ENCODE peak calls at places on chromosome 7, in ten cellular contexts. One of them, this sample, is unnamed. For H3K9me3, the result is how much of the 10 kb centered on the place peaks cover.

GRCh38 chr7:64875258-64875657 is 27.8 kb upstream of the ZNF273 start:
- DNase-seq in spleen: no peak
- DNase-seq in ascending aorta: no peak
- DNase-seq in testis: no peak
- DNase-seq in heart right ventricle: no peak
- DNase-seq in tibial artery: peak
- DNase-seq in right atrium auricular region: no peak
- DNase-seq in H9: no peak
- DNase-seq in tibial nerve: no peak
- DNase-seq in pancreas: no peak
- DNase-seq in this sample: no peak

GRCh38 chr7:10724449-10724848 is 249.2 kb upstream of the PHF14 start:
- DNase-seq in spleen: no peak
- DNase-seq in ascending aorta: no peak
- DNase-seq in testis: no peak
- DNase-seq in heart right ventricle: no peak
- DNase-seq in tibial artery: no peak
- DNase-seq in right atrium auricular region: no peak
- DNase-seq in H9: no peak
- DNase-seq in tibial nerve: no peak
- DNase-seq in pancreas: no peak
- DNase-seq in this sample: no peak

GRCh38 chr7:25615005-25615404 is 386.7 kb upstream of the NPVF start:
- DNase-seq in spleen: no peak
- DNase-seq in ascending aorta: no peak
- DNase-seq in testis: no peak
- DNase-seq in heart right ventricle: no peak
- DNase-seq in tibial artery: no peak
- DNase-seq in right atrium auricular region: no peak
- DNase-seq in H9: no peak
- DNase-seq in tibial nerve: no peak
- DNase-seq in pancreas: no peak
- DNase-seq in this sample: no peak

GRCh38 chr7:74627699-74628411 is 29.7 kb upstream of the GTF2I start:
- DNase-seq in spleen: no peak
- DNase-seq in ascending aorta: no peak
- DNase-seq in testis: peak
- DNase-seq in heart right ventricle: peak
- DNase-seq in tibial artery: no peak
- DNase-seq in right atrium auricular region: no peak
- DNase-seq in H9: peak
- DNase-seq in tibial nerve: peak
- DNase-seq in pancreas: peak
- DNase-seq in this sample: no peak

GRCh38 chr7:128453836-128454804 is 1.6 kb upstream of the HILPDA start:
- DNase-seq in spleen: peak
- DNase-seq in ascending aorta: peak
- DNase-seq in testis: peak
- DNase-seq in heart right ventricle: peak
- DNase-seq in tibial artery: peak
- DNase-seq in right atrium auricular region: peak
- DNase-seq in H9: peak
- DNase-seq in tibial nerve: peak
- DNase-seq in pancreas: peak
- DNase-seq in this sample: no peak

GRCh38 chr7:137996386-137996851 is 5.5 kb downstream of the CREB3L2 start:
- DNase-seq in spleen: no peak
- DNase-seq in ascending aorta: no peak
- DNase-seq in testis: no peak
- DNase-seq in heart right ventricle: peak
- DNase-seq in tibial artery: no peak
- DNase-seq in right atrium auricular region: peak
- DNase-seq in H9: no peak
- DNase-seq in tibial nerve: no peak
- DNase-seq in pancreas: no peak
- DNase-seq in this sample: no peak

GRCh38 chr7:48084727-48085432 is 4.2 kb upstream of the UPP1 start:
- DNase-seq in spleen: peak
- DNase-seq in ascending aorta: peak
- DNase-seq in testis: peak
- DNase-seq in heart right ventricle: peak
- DNase-seq in tibial artery: peak
- DNase-seq in right atrium auricular region: peak
- DNase-seq in H9: no peak
- DNase-seq in tibial nerve: peak
- DNase-seq in pancreas: peak
- DNase-seq in this sample: no peak

GRCh38 chr7:120033114-120033513 is 239.9 kb upstream of the KCND2 start:
- DNase-seq in spleen: no peak
- DNase-seq in ascending aorta: no peak
- DNase-seq in testis: no peak
- DNase-seq in heart right ventricle: no peak
- DNase-seq in tibial artery: no peak
- DNase-seq in right atrium auricular region: no peak
- DNase-seq in H9: peak
- DNase-seq in tibial nerve: no peak
- DNase-seq in pancreas: no peak
- DNase-seq in this sample: no peak

GRCh38 chr7:133678137-133678814 is 425.4 kb downstream of the EXOC4 start:
- DNase-seq in spleen: no peak
- DNase-seq in ascending aorta: no peak
- DNase-seq in testis: no peak
- DNase-seq in heart right ventricle: no peak
- DNase-seq in tibial artery: no peak
- DNase-seq in right atrium auricular region: no peak
- DNase-seq in H9: no peak
- DNase-seq in tibial nerve: no peak
- DNase-seq in pancreas: no peak
- DNase-seq in this sample: no peak

GRCh38 chr7:44068054-44068453 is 2.7 kb upstream of the PGAM2 start:
- DNase-seq in spleen: peak
- DNase-seq in ascending aorta: no peak
- DNase-seq in testis: no peak
- DNase-seq in heart right ventricle: no peak
- DNase-seq in tibial artery: peak
- DNase-seq in right atrium auricular region: no peak
- DNase-seq in H9: no peak
- DNase-seq in tibial nerve: no peak
- DNase-seq in pancreas: no peak
- DNase-seq in this sample: no peak
- TF ChIP-seq CTCF in spleen: no peak
- TF ChIP-seq CTCF in ascending aorta: no peak
- TF ChIP-seq CTCF in testis: no peak
- TF ChIP-seq CTCF in heart right ventricle: no peak
- TF ChIP-seq CTCF in tibial artery: no peak
- TF ChIP-seq CTCF in right atrium auricular region: no peak
- TF ChIP-seq CTCF in H9: no peak
- TF ChIP-seq CTCF in tibial nerve: no peak
- TF ChIP-seq CTCF in pancreas: no peak
- TF ChIP-seq CTCF in this sample: no peak

GRCh38 chr7:157926521-157927167 is 589.8 kb downstream of the DNAJB6 start:
- DNase-seq in spleen: no peak
- DNase-seq in ascending aorta: no peak
- DNase-seq in testis: no peak
- DNase-seq in heart right ventricle: no peak
- DNase-seq in tibial artery: no peak
- DNase-seq in right atrium auricular region: no peak
- DNase-seq in H9: no peak
- DNase-seq in tibial nerve: no peak
- DNase-seq in pancreas: no peak
- DNase-seq in this sample: no peak

GRCh38 chr7:157927313-157927925 is 590.6 kb downstream of the DNAJB6 start:
- DNase-seq in spleen: no peak
- DNase-seq in ascending aorta: no peak
- DNase-seq in testis: no peak
- DNase-seq in heart right ventricle: no peak
- DNase-seq in tibial artery: no peak
- DNase-seq in right atrium auricular region: no peak
- DNase-seq in H9: no peak
- DNase-seq in tibial nerve: no peak
- DNase-seq in pancreas: no peak
- DNase-seq in this sample: no peak

GRCh38 chr7:157926107-157926506 is 589.3 kb downstream of the DNAJB6 start:
- DNase-seq in spleen: no peak
- DNase-seq in ascending aorta: no peak
- DNase-seq in testis: no peak
- DNase-seq in heart right ventricle: no peak
- DNase-seq in tibial artery: no peak
- DNase-seq in right atrium auricular region: no peak
- DNase-seq in H9: no peak
- DNase-seq in tibial nerve: no peak
- DNase-seq in pancreas: no peak
- DNase-seq in this sample: no peak

GRCh38 chr7:157925383-157925875 is 588.6 kb downstream of the DNAJB6 start:
- DNase-seq in spleen: peak
- DNase-seq in ascending aorta: no peak
- DNase-seq in testis: no peak
- DNase-seq in heart right ventricle: no peak
- DNase-seq in tibial artery: no peak
- DNase-seq in right atrium auricular region: no peak
- DNase-seq in H9: no peak
- DNase-seq in tibial nerve: no peak
- DNase-seq in pancreas: no peak
- DNase-seq in this sample: no peak

GRCh38 chr7:157923903-157924630 is 587.3 kb downstream of the DNAJB6 start:
- DNase-seq in spleen: no peak
- DNase-seq in ascending aorta: no peak
- DNase-seq in testis: no peak
- DNase-seq in heart right ventricle: no peak
- DNase-seq in tibial artery: no peak
- DNase-seq in right atrium auricular region: no peak
- DNase-seq in H9: no peak
- DNase-seq in tibial nerve: no peak
- DNase-seq in pancreas: no peak
- DNase-seq in this sample: no peak
- H3K9me3 ChIP-seq in spleen: under half
- H3K9me3 ChIP-seq in ascending aorta: under half
- H3K9me3 ChIP-seq in testis: under half
- H3K9me3 ChIP-seq in heart right ventricle: under half
- H3K9me3 ChIP-seq in tibial artery: under half
- H3K9me3 ChIP-seq in right atrium auricular region: under half
- H3K9me3 ChIP-seq in H9: under half
- H3K9me3 ChIP-seq in tibial nerve: under half
- H3K9me3 ChIP-seq in pancreas: under half
- H3K9me3 ChIP-seq in this sample: under half

GRCh38 chr7:6639032-6639431 is 1.9 kb downstream of the ZNF316 start:
- DNase-seq in spleen: no peak
- DNase-seq in ascending aorta: no peak
- DNase-seq in testis: no peak
- DNase-seq in heart right ventricle: no peak
- DNase-seq in tibial artery: no peak
- DNase-seq in right atrium auricular region: no peak
- DNase-seq in H9: no peak
- DNase-seq in tibial nerve: no peak
- DNase-seq in pancreas: no peak
- DNase-seq in this sample: no peak

GRCh38 chr7:6639627-6640026 is 2.5 kb downstream of the ZNF316 start:
- DNase-seq in spleen: no peak
- DNase-seq in ascending aorta: no peak
- DNase-seq in testis: no peak
- DNase-seq in heart right ventricle: no peak
- DNase-seq in tibial artery: no peak
- DNase-seq in right atrium auricular region: no peak
- DNase-seq in H9: no peak
- DNase-seq in tibial nerve: no peak
- DNase-seq in pancreas: no peak
- DNase-seq in this sample: no peak

GRCh38 chr7:6637544-6638229 is 569 bp downstream of the ZNF316 start:
- DNase-seq in spleen: peak
- DNase-seq in ascending aorta: no peak
- DNase-seq in testis: no peak
- DNase-seq in heart right ventricle: no peak
- DNase-seq in tibial artery: peak
- DNase-seq in right atrium auricular region: no peak
- DNase-seq in H9: peak
- DNase-seq in tibial nerve: no peak
- DNase-seq in pancreas: peak
- DNase-seq in this sample: peak

GRCh38 chr7:6634021-6634420 is 3.1 kb upstream of the ZNF316 start:
- DNase-seq in spleen: no peak
- DNase-seq in ascending aorta: no peak
- DNase-seq in testis: no peak
- DNase-seq in heart right ventricle: no peak
- DNase-seq in tibial artery: no peak
- DNase-seq in right atrium auricular region: no peak
- DNase-seq in H9: no peak
- DNase-seq in tibial nerve: no peak
- DNase-seq in pancreas: no peak
- DNase-seq in this sample: no peak

DNA sequence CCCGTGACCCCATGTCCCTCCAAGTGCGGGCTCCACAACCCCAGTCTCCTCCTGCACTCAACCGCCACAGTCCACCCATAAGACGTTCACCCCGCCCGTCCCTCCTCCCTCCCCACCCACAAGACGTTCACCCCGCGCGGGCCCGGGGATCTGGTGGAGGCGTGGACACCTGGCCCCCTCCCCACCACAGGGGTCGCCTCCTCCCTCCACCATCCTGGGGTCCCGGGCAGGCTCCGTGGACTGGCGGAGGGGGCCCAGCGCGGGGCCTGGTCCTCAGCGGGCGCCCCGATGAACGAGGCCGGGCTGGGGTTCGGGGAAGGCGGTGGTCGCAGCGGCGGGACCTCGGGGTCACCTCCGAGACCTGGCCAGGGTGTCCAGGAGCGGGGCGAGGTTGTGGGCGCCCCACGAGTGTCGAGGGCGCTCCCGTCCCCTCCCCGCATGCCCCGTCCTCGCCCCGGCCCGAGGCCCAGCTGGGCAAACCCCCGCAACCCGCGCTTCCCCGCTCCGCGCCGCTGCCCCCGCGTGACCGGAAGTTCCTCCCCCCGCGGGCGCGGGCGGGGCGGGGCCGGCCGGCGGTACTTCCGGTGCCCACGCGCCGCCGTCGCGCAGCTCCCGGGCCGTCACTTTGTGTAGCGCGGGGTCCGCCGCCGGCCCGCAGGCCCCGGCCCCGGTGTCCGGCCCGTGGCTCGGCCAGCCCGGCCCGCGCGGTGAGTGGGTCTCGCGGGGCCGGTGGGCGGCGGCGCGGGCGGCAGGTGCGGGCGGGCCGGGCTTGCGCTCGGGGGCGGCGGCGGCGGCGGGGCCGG is at the start of gene ZNF316:
- DNase-seq in spleen: peak
- DNase-seq in ascending aorta: no peak
- DNase-seq in testis: peak
- DNase-seq in heart right ventricle: peak
- DNase-seq in tibial artery: peak
- DNase-seq in right atrium auricular region: no peak
- DNase-seq in H9: no peak
- DNase-seq in tibial nerve: peak
- DNase-seq in pancreas: peak
- DNase-seq in this sample: peak
- TF ChIP-seq CTCF in spleen: no peak
- TF ChIP-seq CTCF in ascending aorta: no peak
- TF ChIP-seq CTCF in testis: no peak
- TF ChIP-seq CTCF in heart right ventricle: no peak
- TF ChIP-seq CTCF in tibial artery: no peak
- TF ChIP-seq CTCF in right atrium auricular region: no peak
- TF ChIP-seq CTCF in H9: no peak
- TF ChIP-seq CTCF in tibial nerve: no peak
- TF ChIP-seq CTCF in pancreas: no peak
- TF ChIP-seq CTCF in this sample: no peak

DNA sequence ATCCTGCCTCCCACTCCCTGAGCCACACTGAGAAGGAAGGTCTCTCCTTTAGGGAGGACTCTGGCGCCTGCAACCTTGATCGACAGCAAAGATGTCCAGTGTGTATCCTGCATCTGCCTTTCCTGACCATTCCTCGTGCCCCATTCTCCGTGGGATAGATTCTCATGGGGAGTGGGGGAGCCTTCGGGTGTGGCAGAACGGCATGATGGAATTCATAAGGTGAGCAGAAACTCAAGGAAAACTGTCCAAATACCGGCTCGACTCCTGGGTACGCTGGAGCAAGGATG is 633 bp upstream of the RARRES2 start:
- DNase-seq in spleen: no peak
- DNase-seq in ascending aorta: no peak
- DNase-seq in testis: no peak
- DNase-seq in heart right ventricle: no peak
- DNase-seq in tibial artery: no peak
- DNase-seq in right atrium auricular region: no peak
- DNase-seq in H9: no peak
- DNase-seq in tibial nerve: no peak
- DNase-seq in pancreas: no peak
- DNase-seq in this sample: no peak
- H3K9me3 ChIP-seq in spleen: under half
- H3K9me3 ChIP-seq in ascending aorta: under half
- H3K9me3 ChIP-seq in testis: under half
- H3K9me3 ChIP-seq in heart right ventricle: under half
- H3K9me3 ChIP-seq in tibial artery: under half
- H3K9me3 ChIP-seq in right atrium auricular region: under half
- H3K9me3 ChIP-seq in H9: under half
- H3K9me3 ChIP-seq in tibial nerve: under half
- H3K9me3 ChIP-seq in pancreas: under half
- H3K9me3 ChIP-seq in this sample: under half